ENCODE peak calls at places on chromosomes 1 and 21, in nine cellular contexts. N is M059J; P is GM04503; V is activated gamma-delta T cell treated with Interleukin-2 at 50 U/mL for 16 hours; C is stimulated activated CD4-positive, alpha-beta T cell treated with anti-CD3 and anti-CD28 coated beads, Interleukin-2, amount 100 ng/mL, for 48 hours; L is A549; D is GM12865; G is T-helper 2 cell; T is AG08396. E is an unnamed sample.

GRCh38 chr1:54888080-54888733 is 1.2 kb upstream of the DHCR24 start:
- DNase-seq in N (no peak), P (no peak), V (no peak), C (no peak), L (no peak), D (no peak), G (no peak), T (no peak), E (no peak)

GRCh38 chr1:170075186-170075585 is 691 bp upstream of the KIFAP3 start:
- DNase-seq in N (no peak), P (no peak), V (peak), C (no peak), L (no peak), D (no peak), G (no peak), T (no peak), E (no peak)

GRCh38 chr1:231596337-231596791 is 30.2 kb upstream of the DISC1 start:
- DNase-seq in N (no peak), P (no peak), V (no peak), C (no peak), L (no peak), D (no peak), G (no peak), T (no peak), E (no peak)

GRCh38 chr1:172940170-172940855 is 110.4 kb downstream of the TNFSF18 start:
- DNase-seq in N (peak), P (no peak), V (no peak), C (no peak), L (no peak), D (no peak), G (no peak), T (peak), E (no peak)

GRCh38 chr21:42227909-42228708 is 9.2 kb downstream of the ABCG1 start:
- DNase-seq in N (peak), P (no peak), V (peak), C (peak), L (peak), D (peak), G (peak), T (peak), E (peak)

GRCh38 chr21:32993894-32994293 is 31.8 kb upstream of the OLIG2 start:
- DNase-seq in N (no peak), P (no peak), V (no peak), C (no peak), L (no peak), D (no peak), G (no peak), T (no peak), E (no peak)

GRCh38 chr1:27331922-27332321 is 9.9 kb upstream of the SYTL1 start:
- DNase-seq in N (no peak), P (no peak), V (no peak), C (no peak), L (no peak), D (no peak), G (no peak), T (no peak), E (no peak)

GRCh38 chr1:3032371-3032862 is 11.2 kb downstream of the ACTRT2 start:
- DNase-seq in N (no peak), P (no peak), V (no peak), C (no peak), L (no peak), D (no peak), G (no peak), T (no peak), E (no peak)

GRCh38 chr1:42085596-42085995 is 67.6 kb upstream of the GUCA2B start:
- DNase-seq in N (peak), P (no peak), V (no peak), C (no peak), L (no peak), D (no peak), G (no peak), T (no peak), E (no peak)

GRCh38 chr1:37234941-37235418 is 200.7 kb upstream of the GRIK3 start:
- DNase-seq in N (no peak), P (no peak), V (no peak), C (no peak), L (no peak), D (no peak), G (no peak), T (no peak), E (no peak)

GRCh38 chr1:71296551-71296950 is 215.7 kb upstream of the ZRANB2 start:
- DNase-seq in N (no peak), P (no peak), V (no peak), C (no peak), L (no peak), D (no peak), G (no peak), T (no peak), E (no peak)

GRCh38 chr1:64242895-64243756 is 39.7 kb downstream of the UBE2U start:
- DNase-seq in N (peak), P (no peak), V (no peak), C (no peak), L (no peak), D (peak), G (no peak), T (no peak), E (no peak)

GRCh38 chr21:46368533-46369285 is 44.8 kb downstream of the PCNT start:
- DNase-seq in N (no peak), P (no peak), V (peak), C (no peak), L (no peak), D (peak), G (peak), T (no peak), E (no peak)

GRCh38 chr1:58893257-58893869 is 109.5 kb upstream of the JUN start:
- DNase-seq in N (no peak), P (no peak), V (no peak), C (no peak), L (no peak), D (no peak), G (no peak), T (no peak), E (no peak)

GRCh38 chr1:219120625-219121544 is 52.8 kb upstream of the LYPLAL1 start:
- DNase-seq in N (peak), P (peak), V (no peak), C (no peak), L (no peak), D (no peak), G (no peak), T (peak), E (peak)

GRCh38 chr1:236875975-236876374 is 80.9 kb downstream of the MTR start:
- DNase-seq in N (peak), P (no peak), V (no peak), C (no peak), L (no peak), D (no peak), G (no peak), T (no peak), E (no peak)

GRCh38 chr1:211842518-211842917 is 12.0 kb upstream of the LPGAT1 start:
- DNase-seq in N (peak), P (no peak), V (no peak), C (no peak), L (no peak), D (no peak), G (no peak), T (no peak), E (no peak)

GRCh38 chr1:65119951-65120350 is 28.1 kb upstream of the AK4 start:
- DNase-seq in N (peak), P (peak), V (no peak), C (no peak), L (no peak), D (no peak), G (no peak), T (no peak), E (no peak)

GRCh38 chr1:20485527-20486456 is at the start of gene CAMK2N1:
- DNase-seq in N (peak), P (no peak), V (peak), C (no peak), L (peak), D (no peak), G (peak), T (peak), E (no peak)

GRCh38 chr21:36508948-36509347 is 29.0 kb upstream of the CLDN14 start:
- DNase-seq in N (no peak), P (no peak), V (no peak), C (no peak), L (no peak), D (no peak), G (no peak), T (no peak), E (no peak)

GRCh38 chr1:167524651-167525050 is 6.3 kb upstream of the CD247 start:
- DNase-seq in N (no peak), P (no peak), V (no peak), C (no peak), L (no peak), D (no peak), G (no peak), T (no peak), E (no peak)

GRCh38 chr1:46595127-46595526 is 8.9 kb downstream of the MKNK1 start:
- DNase-seq in N (no peak), P (no peak), V (no peak), C (no peak), L (no peak), D (no peak), G (peak), T (no peak), E (no peak)

GRCh38 chr21:34796518-34797201 is 127.9 kb downstream of the CLIC6 start:
- DNase-seq in N (no peak), P (no peak), V (no peak), C (no peak), L (no peak), D (no peak), G (no peak), T (no peak), E (no peak)

GRCh38 chr21:37636152-37636860 is 269.7 kb downstream of the DYRK1A start:
- DNase-seq in N (peak), P (peak), V (no peak), C (no peak), L (peak), D (no peak), G (no peak), T (peak), E (peak)

GRCh38 chr1:180937624-180938225 is 25.0 kb downstream of the KIAA1614 start:
- DNase-seq in N (no peak), P (no peak), V (no peak), C (no peak), L (no peak), D (no peak), G (no peak), T (no peak), E (no peak)

GRCh38 chr21:14536929-14537328 is 9.2 kb downstream of the SAMSN1 start:
- DNase-seq in N (no peak), P (no peak), V (no peak), C (no peak), L (no peak), D (no peak), G (no peak), T (no peak), E (no peak)

GRCh38 chr1:53998223-53998622 is 19.8 kb downstream of the LDLRAD1 start:
- DNase-seq in N (no peak), P (no peak), V (no peak), C (no peak), L (no peak), D (no peak), G (no peak), T (no peak), E (no peak)

GRCh38 chr1:71753746-71754145 is 528.6 kb downstream of the NEGR1 start:
- DNase-seq in N (no peak), P (no peak), V (no peak), C (no peak), L (no peak), D (no peak), G (no peak), T (no peak), E (no peak)

GRCh38 chr1:215523128-215523861 is 43.8 kb upstream of the KCTD3 start:
- DNase-seq in N (peak), P (no peak), V (no peak), C (no peak), L (no peak), D (no peak), G (no peak), T (no peak), E (no peak)

GRCh38 chr21:44416193-44416592 is 39.1 kb upstream of the LRRC3 start:
- DNase-seq in N (no peak), P (no peak), V (no peak), C (no peak), L (no peak), D (no peak), G (no peak), T (no peak), E (no peak)

GRCh38 chr1:88943221-88943620 is 49.2 kb downstream of the KYAT3 start:
- DNase-seq in N (no peak), P (no peak), V (no peak), C (no peak), L (no peak), D (no peak), G (no peak), T (no peak), E (no peak)

GRCh38 chr1:94823116-94823515 is 3.0 kb downstream of the SLC44A3 start:
- DNase-seq in N (no peak), P (no peak), V (no peak), C (no peak), L (no peak), D (no peak), G (no peak), T (no peak), E (no peak)

GRCh38 chr1:3899776-3900149 is 309 bp downstream of the C1orf174 start:
- DNase-seq in N (no peak), P (no peak), V (no peak), C (no peak), L (no peak), D (peak), G (no peak), T (peak), E (no peak)